ENCODE peak calls at places on chromosomes 12 and 14, in eight cellular contexts. One of them, this sample, is unnamed.

GRCh38 chr12:116262741-116263140 is 14.8 kb downstream of the MED13L start:
- DNase-seq in foreskin fibroblast: no peak
- DNase-seq in HFFc6: no peak
- DNase-seq in fibroblast of pulmonary artery: no peak
- DNase-seq in HCT116: no peak
- DNase-seq in natural killer cell: no peak
- DNase-seq in tibial artery: no peak
- DNase-seq in A549: no peak
- DNase-seq in this sample: no peak

GRCh38 chr12:47111392-47111778 is 31.6 kb upstream of the AMIGO2 start:
- DNase-seq in foreskin fibroblast: no peak
- DNase-seq in HFFc6: no peak
- DNase-seq in fibroblast of pulmonary artery: no peak
- DNase-seq in HCT116: no peak
- DNase-seq in natural killer cell: no peak
- DNase-seq in tibial artery: no peak
- DNase-seq in A549: no peak
- DNase-seq in this sample: no peak

GRCh38 chr12:39846304-39846703 is 226.7 kb upstream of the ABCD2 start:
- DNase-seq in foreskin fibroblast: no peak
- DNase-seq in HFFc6: no peak
- DNase-seq in fibroblast of pulmonary artery: no peak
- DNase-seq in HCT116: no peak
- DNase-seq in natural killer cell: no peak
- DNase-seq in tibial artery: no peak
- DNase-seq in A549: no peak
- DNase-seq in this sample: no peak

GRCh38 chr14:72443991-72444431 is 449.9 kb downstream of the DPF3 start:
- DNase-seq in foreskin fibroblast: no peak
- DNase-seq in HFFc6: no peak
- DNase-seq in fibroblast of pulmonary artery: no peak
- DNase-seq in HCT116: no peak
- DNase-seq in natural killer cell: no peak
- DNase-seq in tibial artery: no peak
- DNase-seq in A549: no peak
- DNase-seq in this sample: no peak

GRCh38 chr12:80208081-80208480 is 108.7 kb downstream of the OTOGL start:
- DNase-seq in foreskin fibroblast: no peak
- DNase-seq in HFFc6: no peak
- DNase-seq in fibroblast of pulmonary artery: no peak
- DNase-seq in HCT116: no peak
- DNase-seq in natural killer cell: no peak
- DNase-seq in tibial artery: no peak
- DNase-seq in A549: no peak
- DNase-seq in this sample: no peak

GRCh38 chr12:106582264-106582591 is 576 bp upstream of the RFX4 start:
- DNase-seq in foreskin fibroblast: no peak
- DNase-seq in HFFc6: no peak
- DNase-seq in fibroblast of pulmonary artery: no peak
- DNase-seq in HCT116: no peak
- DNase-seq in natural killer cell: no peak
- DNase-seq in tibial artery: no peak
- DNase-seq in A549: no peak
- DNase-seq in this sample: no peak

GRCh38 chr14:88492272-88493089 is 62.3 kb downstream of the PTPN21 start:
- DNase-seq in foreskin fibroblast: peak; percentile 86
- DNase-seq in HFFc6: peak; percentile 76
- DNase-seq in fibroblast of pulmonary artery: peak; percentile 86
- DNase-seq in HCT116: peak; percentile 48
- DNase-seq in natural killer cell: peak; percentile 30
- DNase-seq in tibial artery: no peak
- DNase-seq in A549: peak; percentile 79
- DNase-seq in this sample: peak; percentile 52

GRCh38 chr12:132131952-132132351 is 12.2 kb downstream of the DDX51 start:
- DNase-seq in foreskin fibroblast: no peak
- DNase-seq in HFFc6: no peak
- DNase-seq in fibroblast of pulmonary artery: no peak
- DNase-seq in HCT116: no peak
- DNase-seq in natural killer cell: no peak
- DNase-seq in tibial artery: peak; percentile 24
- DNase-seq in A549: no peak
- DNase-seq in this sample: no peak

GRCh38 chr14:20460458-20461229 is 590 bp downstream of the PIP4P1 start:
- DNase-seq in foreskin fibroblast: no peak
- DNase-seq in HFFc6: no peak
- DNase-seq in fibroblast of pulmonary artery: no peak
- DNase-seq in HCT116: no peak
- DNase-seq in natural killer cell: no peak
- DNase-seq in tibial artery: peak; percentile 73
- DNase-seq in A549: no peak
- DNase-seq in this sample: no peak

GRCh38 chr12:93524386-93525133 is 47.9 kb upstream of the SOCS2 start:
- DNase-seq in foreskin fibroblast: no peak
- DNase-seq in HFFc6: no peak
- DNase-seq in fibroblast of pulmonary artery: no peak
- DNase-seq in HCT116: no peak
- DNase-seq in natural killer cell: no peak
- DNase-seq in tibial artery: no peak
- DNase-seq in A549: peak; percentile 72
- DNase-seq in this sample: no peak

GRCh38 chr12:125256537-125256936 is 191.3 kb downstream of the AACS start:
- DNase-seq in foreskin fibroblast: no peak
- DNase-seq in HFFc6: no peak
- DNase-seq in fibroblast of pulmonary artery: no peak
- DNase-seq in HCT116: no peak
- DNase-seq in natural killer cell: no peak
- DNase-seq in tibial artery: no peak
- DNase-seq in A549: no peak
- DNase-seq in this sample: no peak

GRCh38 chr12:52600071-52600470 is 1.2 kb downstream of the KRT72 start:
- DNase-seq in foreskin fibroblast: no peak
- DNase-seq in HFFc6: no peak
- DNase-seq in fibroblast of pulmonary artery: no peak
- DNase-seq in HCT116: no peak
- DNase-seq in natural killer cell: no peak
- DNase-seq in tibial artery: no peak
- DNase-seq in A549: no peak
- DNase-seq in this sample: no peak

GRCh38 chr12:57852620-57853509 is 6.3 kb upstream of the CTDSP2 start:
- DNase-seq in foreskin fibroblast: peak; percentile 32
- DNase-seq in HFFc6: no peak
- DNase-seq in fibroblast of pulmonary artery: no peak
- DNase-seq in HCT116: no peak
- DNase-seq in natural killer cell: no peak
- DNase-seq in tibial artery: peak; percentile 89
- DNase-seq in A549: no peak
- DNase-seq in this sample: no peak

GRCh38 chr14:73173092-73173735 is 36.9 kb downstream of the PSEN1 start:
- DNase-seq in foreskin fibroblast: peak; percentile 75
- DNase-seq in HFFc6: peak; percentile 42
- DNase-seq in fibroblast of pulmonary artery: peak; percentile 82
- DNase-seq in HCT116: peak; percentile 31
- DNase-seq in natural killer cell: no peak
- DNase-seq in tibial artery: no peak
- DNase-seq in A549: peak; percentile 60
- DNase-seq in this sample: peak; percentile 31

GRCh38 chr14:29222671-29223268 is 456.2 kb downstream of the FOXG1 start:
- DNase-seq in foreskin fibroblast: peak; percentile 83
- DNase-seq in HFFc6: peak; percentile 69
- DNase-seq in fibroblast of pulmonary artery: peak; percentile 76
- DNase-seq in HCT116: no peak
- DNase-seq in natural killer cell: no peak
- DNase-seq in tibial artery: no peak
- DNase-seq in A549: peak; percentile 41
- DNase-seq in this sample: no peak

GRCh38 chr14:53630336-53630735 is 326.3 kb downstream of the BMP4 start:
- DNase-seq in foreskin fibroblast: no peak
- DNase-seq in HFFc6: no peak
- DNase-seq in fibroblast of pulmonary artery: no peak
- DNase-seq in HCT116: no peak
- DNase-seq in natural killer cell: no peak
- DNase-seq in tibial artery: no peak
- DNase-seq in A549: no peak
- DNase-seq in this sample: no peak

GRCh38 chr12:106239241-106239950 is 8.4 kb downstream of the CKAP4 start:
- DNase-seq in foreskin fibroblast: no peak
- DNase-seq in HFFc6: no peak
- DNase-seq in fibroblast of pulmonary artery: no peak
- DNase-seq in HCT116: no peak
- DNase-seq in natural killer cell: no peak
- DNase-seq in tibial artery: no peak
- DNase-seq in A549: no peak
- DNase-seq in this sample: no peak

GRCh38 chr14:73422515-73422914 is 35.8 kb downstream of the NUMB start:
- DNase-seq in foreskin fibroblast: no peak
- DNase-seq in HFFc6: no peak
- DNase-seq in fibroblast of pulmonary artery: no peak
- DNase-seq in HCT116: no peak
- DNase-seq in natural killer cell: no peak
- DNase-seq in tibial artery: no peak
- DNase-seq in A549: peak; percentile 65
- DNase-seq in this sample: no peak

DNA sequence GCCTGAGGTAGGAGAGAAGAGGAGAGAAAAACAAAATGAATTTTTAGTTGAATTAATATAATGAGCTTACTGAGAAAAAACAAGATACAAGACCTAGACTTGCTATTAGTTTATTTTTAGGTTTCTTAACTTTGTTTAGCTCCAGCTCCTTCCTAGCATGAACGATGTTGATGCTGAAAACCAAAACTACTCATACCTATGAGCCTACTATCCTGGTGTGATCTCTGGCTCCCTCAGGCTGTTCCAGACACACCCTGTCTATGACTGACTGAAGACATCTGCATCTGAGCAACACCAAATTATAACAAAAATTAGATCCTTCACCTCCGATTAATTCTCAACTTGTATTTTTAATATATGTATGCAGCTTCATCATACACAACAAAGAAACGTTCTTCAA is 190.4 kb downstream of the SLC5A8 start:
- DNase-seq in foreskin fibroblast: no peak
- DNase-seq in HFFc6: no peak
- DNase-seq in fibroblast of pulmonary artery: no peak
- DNase-seq in HCT116: no peak
- DNase-seq in natural killer cell: no peak
- DNase-seq in tibial artery: no peak
- DNase-seq in A549: no peak
- DNase-seq in this sample: no peak
- TF ChIP-seq CTCF in foreskin fibroblast: no peak
- TF ChIP-seq CTCF in HFFc6: no peak
- TF ChIP-seq CTCF in fibroblast of pulmonary artery: no peak
- TF ChIP-seq CTCF in HCT116: no peak
- TF ChIP-seq CTCF in natural killer cell: no peak
- TF ChIP-seq CTCF in tibial artery: no peak
- TF ChIP-seq CTCF in A549: no peak
- TF ChIP-seq CTCF in this sample: no peak

DNA sequence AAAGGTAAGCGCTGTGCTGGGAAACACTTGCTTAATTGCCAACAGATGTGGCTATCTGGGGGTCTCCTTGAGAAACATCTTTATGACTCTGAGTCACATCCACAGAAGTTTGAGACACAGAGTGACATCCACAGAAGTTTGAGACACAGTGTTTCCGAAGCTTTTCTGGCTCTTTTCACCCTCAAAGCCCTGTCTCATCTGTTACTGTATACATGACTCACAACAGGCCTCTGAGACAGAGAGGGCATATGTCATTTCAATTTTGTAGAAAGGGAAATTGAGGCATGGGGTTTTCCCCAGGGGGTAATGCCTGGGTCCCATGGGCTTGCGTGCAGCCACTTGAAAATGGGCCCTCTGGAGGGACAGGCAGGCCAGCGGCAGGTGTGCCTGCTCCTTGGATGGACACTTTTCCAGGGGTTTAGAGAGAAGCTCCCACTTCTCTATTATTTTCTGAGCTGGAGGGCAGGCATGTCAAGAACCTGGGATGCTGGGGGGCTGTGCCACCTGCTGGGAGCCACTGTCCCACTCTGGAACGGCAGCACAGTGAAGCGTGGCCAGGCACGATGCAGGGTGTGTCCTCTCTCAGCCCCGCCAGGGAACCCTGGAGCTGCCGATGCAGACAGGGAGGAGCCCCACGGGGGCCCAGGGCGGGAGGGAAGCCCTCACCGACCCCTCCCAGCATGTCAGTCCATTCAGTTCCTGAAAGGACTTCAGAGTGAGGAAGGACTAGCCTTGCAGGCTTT is 111.3 kb upstream of the FKBP4 start:
- DNase-seq in foreskin fibroblast: peak; percentile 29
- DNase-seq in HFFc6: no peak
- DNase-seq in fibroblast of pulmonary artery: no peak
- DNase-seq in HCT116: no peak
- DNase-seq in natural killer cell: no peak
- DNase-seq in tibial artery: no peak
- DNase-seq in A549: no peak
- DNase-seq in this sample: no peak
- TF ChIP-seq CTCF in foreskin fibroblast: no peak
- TF ChIP-seq CTCF in HFFc6: peak; percentile 24
- TF ChIP-seq CTCF in fibroblast of pulmonary artery: no peak
- TF ChIP-seq CTCF in HCT116: no peak
- TF ChIP-seq CTCF in natural killer cell: peak; percentile 26
- TF ChIP-seq CTCF in tibial artery: no peak
- TF ChIP-seq CTCF in A549: no peak
- TF ChIP-seq CTCF in this sample: no peak

DNA sequence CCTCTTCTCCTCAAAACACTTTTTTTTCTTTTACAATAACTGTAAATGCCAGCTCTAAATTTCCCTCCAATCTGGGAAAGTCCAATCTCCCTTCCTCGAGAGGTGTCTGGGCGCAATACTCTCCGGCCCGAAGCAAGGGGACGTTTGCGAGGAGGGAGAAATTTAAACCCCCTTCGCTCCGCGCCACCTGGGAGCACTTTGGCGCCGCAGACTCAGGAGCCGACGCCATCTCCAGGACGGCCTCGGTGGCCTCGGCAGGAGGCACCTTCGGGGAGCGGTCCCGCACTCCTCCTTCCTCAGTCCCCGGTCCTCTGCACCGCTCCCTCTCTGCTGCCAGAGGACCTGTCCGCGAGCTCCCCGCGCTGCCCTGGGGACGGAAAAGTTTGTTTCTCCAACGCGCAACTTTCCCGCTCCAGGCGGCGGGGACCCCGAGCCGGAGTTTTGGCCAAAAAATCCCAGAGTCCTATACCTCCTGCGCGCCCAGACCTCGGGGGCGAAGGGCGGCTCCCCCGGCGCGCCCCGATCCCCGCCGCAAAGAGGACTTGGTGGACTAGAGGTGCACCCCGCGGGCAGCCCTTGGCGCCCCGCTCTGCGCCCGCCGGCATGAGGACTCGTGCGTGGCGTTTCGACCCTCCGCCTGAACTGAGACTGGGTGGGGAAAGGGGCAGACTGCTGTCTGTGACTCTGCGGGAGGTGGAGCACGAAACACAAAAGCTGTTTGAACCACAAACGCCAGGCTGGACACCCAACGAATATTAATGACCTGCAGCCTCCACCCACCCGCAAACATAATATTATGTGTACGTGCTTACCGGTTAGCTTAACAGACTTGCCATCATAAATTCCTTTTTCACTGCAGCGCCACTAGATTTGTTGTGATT is 95.1 kb upstream of the HMGA2 start:
- DNase-seq in foreskin fibroblast: peak; percentile 48
- DNase-seq in HFFc6: no peak
- DNase-seq in fibroblast of pulmonary artery: no peak
- DNase-seq in HCT116: peak; percentile 59
- DNase-seq in natural killer cell: no peak
- DNase-seq in tibial artery: no peak
- DNase-seq in A549: no peak
- DNase-seq in this sample: no peak
- TF ChIP-seq CTCF in foreskin fibroblast: no peak
- TF ChIP-seq CTCF in HFFc6: no peak
- TF ChIP-seq CTCF in fibroblast of pulmonary artery: no peak
- TF ChIP-seq CTCF in HCT116: no peak
- TF ChIP-seq CTCF in natural killer cell: no peak
- TF ChIP-seq CTCF in tibial artery: no peak
- TF ChIP-seq CTCF in A549: no peak
- TF ChIP-seq CTCF in this sample: no peak

GRCh38 chr14:94681300-94682060 is 69.3 kb downstream of the SERPINA3 start:
- DNase-seq in foreskin fibroblast: peak; percentile 69
- DNase-seq in HFFc6: no peak
- DNase-seq in fibroblast of pulmonary artery: peak; percentile 73
- DNase-seq in HCT116: peak; percentile 74
- DNase-seq in natural killer cell: no peak
- DNase-seq in tibial artery: peak; percentile 51
- DNase-seq in A549: peak; percentile 78
- DNase-seq in this sample: no peak
- TF ChIP-seq CTCF in foreskin fibroblast: peak; percentile 15
- TF ChIP-seq CTCF in HFFc6: no peak
- TF ChIP-seq CTCF in fibroblast of pulmonary artery: peak; percentile 92
- TF ChIP-seq CTCF in HCT116: peak; percentile 88
- TF ChIP-seq CTCF in natural killer cell: no peak
- TF ChIP-seq CTCF in tibial artery: peak; percentile 24
- TF ChIP-seq CTCF in A549: peak; percentile 81
- TF ChIP-seq CTCF in this sample: peak; percentile 67

This sample was measured in AG09319.